ENCODE peak calls at places on chromosomes 2 and 18, in nine cellular contexts. One of them, this sample, is unnamed. For H3K4me1, the result is how much of the 10 kb centered on the place peaks cover.

GRCh38 chr2:120470041-120470716 is 124.2 kb downstream of the INHBB start:
- DNase-seq in colonic mucosa: peak
- DNase-seq in psoas muscle: peak
- DNase-seq in MM.1S: no peak
- DNase-seq in heart right ventricle: peak
- DNase-seq in tibial artery: peak
- DNase-seq in Karpas-422: no peak
- DNase-seq in CD4-positive, alpha-beta memory T cell: no peak
- DNase-seq in left ventricle myocardium inferior: peak
- DNase-seq in this sample: peak

GRCh38 chr2:67726416-67726815 is 329.3 kb downstream of the ETAA1 start:
- DNase-seq in colonic mucosa: no peak
- DNase-seq in tibial artery: no peak
- DNase-seq in psoas muscle: no peak
- DNase-seq in heart right ventricle: no peak
- DNase-seq in CD4-positive, alpha-beta memory T cell: no peak
- DNase-seq in MM.1S: no peak
- DNase-seq in left ventricle myocardium inferior: no peak
- DNase-seq in Karpas-422: no peak
- DNase-seq in this sample: no peak

GRCh38 chr2:187586091-187586632 is 31.9 kb upstream of the TFPI start:
- DNase-seq in tibial artery: no peak
- DNase-seq in Karpas-422: no peak
- DNase-seq in MM.1S: peak
- DNase-seq in psoas muscle: no peak
- DNase-seq in CD4-positive, alpha-beta memory T cell: no peak
- DNase-seq in left ventricle myocardium inferior: no peak
- DNase-seq in colonic mucosa: no peak
- DNase-seq in heart right ventricle: no peak
- DNase-seq in this sample: no peak

GRCh38 chr2:234816056-234816455 is 135.8 kb upstream of the SH3BP4 start:
- DNase-seq in left ventricle myocardium inferior: no peak
- DNase-seq in MM.1S: no peak
- DNase-seq in heart right ventricle: no peak
- DNase-seq in Karpas-422: no peak
- DNase-seq in colonic mucosa: no peak
- DNase-seq in psoas muscle: peak
- DNase-seq in CD4-positive, alpha-beta memory T cell: no peak
- DNase-seq in tibial artery: no peak
- DNase-seq in this sample: no peak

GRCh38 chr2:238727585-238728321 is 120.1 kb upstream of the TWIST2 start:
- DNase-seq in Karpas-422: no peak
- DNase-seq in tibial artery: peak
- DNase-seq in psoas muscle: peak
- DNase-seq in left ventricle myocardium inferior: peak
- DNase-seq in heart right ventricle: peak
- DNase-seq in colonic mucosa: no peak
- DNase-seq in CD4-positive, alpha-beta memory T cell: no peak
- DNase-seq in MM.1S: no peak
- DNase-seq in this sample: no peak

GRCh38 chr2:53600835-53601234 is 166.8 kb upstream of the CHAC2 start:
- DNase-seq in CD4-positive, alpha-beta memory T cell: no peak
- DNase-seq in colonic mucosa: no peak
- DNase-seq in Karpas-422: no peak
- DNase-seq in heart right ventricle: no peak
- DNase-seq in left ventricle myocardium inferior: no peak
- DNase-seq in tibial artery: no peak
- DNase-seq in psoas muscle: no peak
- DNase-seq in MM.1S: no peak
- DNase-seq in this sample: no peak

GRCh38 chr2:224849264-224849663 is 133.1 kb upstream of the CCDC195 start:
- DNase-seq in heart right ventricle: no peak
- DNase-seq in Karpas-422: peak
- DNase-seq in tibial artery: no peak
- DNase-seq in CD4-positive, alpha-beta memory T cell: no peak
- DNase-seq in MM.1S: no peak
- DNase-seq in psoas muscle: no peak
- DNase-seq in colonic mucosa: no peak
- DNase-seq in left ventricle myocardium inferior: no peak
- DNase-seq in this sample: no peak

GRCh38 chr2:51297488-51297887 is 265.6 kb upstream of the NRXN1 start:
- DNase-seq in Karpas-422: no peak
- DNase-seq in colonic mucosa: no peak
- DNase-seq in left ventricle myocardium inferior: no peak
- DNase-seq in heart right ventricle: no peak
- DNase-seq in psoas muscle: no peak
- DNase-seq in MM.1S: peak
- DNase-seq in tibial artery: no peak
- DNase-seq in CD4-positive, alpha-beta memory T cell: no peak
- DNase-seq in this sample: no peak

GRCh38 chr2:10514743-10515142 is 66.6 kb upstream of the ODC1 start:
- DNase-seq in CD4-positive, alpha-beta memory T cell: no peak
- DNase-seq in heart right ventricle: no peak
- DNase-seq in colonic mucosa: no peak
- DNase-seq in MM.1S: no peak
- DNase-seq in left ventricle myocardium inferior: no peak
- DNase-seq in tibial artery: no peak
- DNase-seq in Karpas-422: no peak
- DNase-seq in psoas muscle: no peak
- DNase-seq in this sample: no peak

GRCh38 chr2:64143154-64144056 is 815 bp downstream of the PELI1 start:
- DNase-seq in CD4-positive, alpha-beta memory T cell: peak
- DNase-seq in heart right ventricle: peak
- DNase-seq in left ventricle myocardium inferior: peak
- DNase-seq in Karpas-422: peak
- DNase-seq in MM.1S: peak
- DNase-seq in tibial artery: no peak
- DNase-seq in psoas muscle: peak
- DNase-seq in colonic mucosa: no peak
- DNase-seq in this sample: peak

GRCh38 chr2:173347305-173348168 is 7.1 kb upstream of the CDCA7 start:
- DNase-seq in colonic mucosa: no peak
- DNase-seq in MM.1S: no peak
- DNase-seq in Karpas-422: no peak
- DNase-seq in psoas muscle: no peak
- DNase-seq in left ventricle myocardium inferior: no peak
- DNase-seq in tibial artery: no peak
- DNase-seq in heart right ventricle: no peak
- DNase-seq in CD4-positive, alpha-beta memory T cell: no peak
- DNase-seq in this sample: no peak

GRCh38 chr18:58545338-58546096 is 83.4 kb downstream of the ALPK2 start:
- DNase-seq in Karpas-422: no peak
- DNase-seq in tibial artery: no peak
- DNase-seq in heart right ventricle: no peak
- DNase-seq in colonic mucosa: no peak
- DNase-seq in psoas muscle: no peak
- DNase-seq in CD4-positive, alpha-beta memory T cell: no peak
- DNase-seq in left ventricle myocardium inferior: no peak
- DNase-seq in MM.1S: no peak
- DNase-seq in this sample: no peak

GRCh38 chr18:52288403-52289004 is 51.5 kb upstream of the DCC start:
- DNase-seq in tibial artery: no peak
- DNase-seq in heart right ventricle: peak
- DNase-seq in left ventricle myocardium inferior: no peak
- DNase-seq in CD4-positive, alpha-beta memory T cell: no peak
- DNase-seq in colonic mucosa: peak
- DNase-seq in psoas muscle: no peak
- DNase-seq in Karpas-422: peak
- DNase-seq in MM.1S: peak
- DNase-seq in this sample: peak

GRCh38 chr2:181790716-181791649 is 100.5 kb upstream of the ITPRID2 start:
- DNase-seq in psoas muscle: no peak
- DNase-seq in heart right ventricle: no peak
- DNase-seq in MM.1S: no peak
- DNase-seq in colonic mucosa: peak
- DNase-seq in tibial artery: no peak
- DNase-seq in left ventricle myocardium inferior: no peak
- DNase-seq in CD4-positive, alpha-beta memory T cell: peak
- DNase-seq in Karpas-422: peak
- DNase-seq in this sample: no peak

GRCh38 chr2:99725810-99726209 is 236.0 kb upstream of the REV1 start:
- DNase-seq in psoas muscle: no peak
- DNase-seq in CD4-positive, alpha-beta memory T cell: no peak
- DNase-seq in tibial artery: no peak
- DNase-seq in heart right ventricle: no peak
- DNase-seq in left ventricle myocardium inferior: no peak
- DNase-seq in MM.1S: no peak
- DNase-seq in colonic mucosa: no peak
- DNase-seq in Karpas-422: peak
- DNase-seq in this sample: no peak

GRCh38 chr2:200411831-200412230 is 98.0 kb downstream of the KCTD18 start:
- DNase-seq in left ventricle myocardium inferior: no peak
- DNase-seq in Karpas-422: no peak
- DNase-seq in psoas muscle: no peak
- DNase-seq in MM.1S: no peak
- DNase-seq in tibial artery: no peak
- DNase-seq in CD4-positive, alpha-beta memory T cell: no peak
- DNase-seq in heart right ventricle: no peak
- DNase-seq in colonic mucosa: no peak
- DNase-seq in this sample: no peak

GRCh38 chr2:224666951-224667553 is 49.1 kb downstream of the CCDC195 start:
- DNase-seq in psoas muscle: no peak
- DNase-seq in left ventricle myocardium inferior: no peak
- DNase-seq in heart right ventricle: no peak
- DNase-seq in Karpas-422: peak
- DNase-seq in tibial artery: no peak
- DNase-seq in MM.1S: no peak
- DNase-seq in CD4-positive, alpha-beta memory T cell: no peak
- DNase-seq in colonic mucosa: no peak
- DNase-seq in this sample: no peak

GRCh38 chr2:66014450-66014849 is 420.5 kb upstream of the MEIS1 start:
- DNase-seq in Karpas-422: no peak
- DNase-seq in MM.1S: no peak
- DNase-seq in psoas muscle: no peak
- DNase-seq in left ventricle myocardium inferior: no peak
- DNase-seq in colonic mucosa: no peak
- DNase-seq in heart right ventricle: no peak
- DNase-seq in tibial artery: no peak
- DNase-seq in CD4-positive, alpha-beta memory T cell: no peak
- DNase-seq in this sample: no peak

GRCh38 chr18:23071285-23071684 is 64.0 kb upstream of the CABLES1 start:
- DNase-seq in Karpas-422: no peak
- DNase-seq in MM.1S: peak
- DNase-seq in colonic mucosa: peak
- DNase-seq in heart right ventricle: peak
- DNase-seq in tibial artery: peak
- DNase-seq in psoas muscle: peak
- DNase-seq in CD4-positive, alpha-beta memory T cell: peak
- DNase-seq in left ventricle myocardium inferior: peak
- DNase-seq in this sample: peak

GRCh38 chr2:20578266-20578894 is 72.5 kb downstream of the HS1BP3 start:
- DNase-seq in tibial artery: no peak
- DNase-seq in psoas muscle: no peak
- DNase-seq in left ventricle myocardium inferior: no peak
- DNase-seq in heart right ventricle: peak
- DNase-seq in Karpas-422: no peak
- DNase-seq in CD4-positive, alpha-beta memory T cell: no peak
- DNase-seq in MM.1S: no peak
- DNase-seq in colonic mucosa: no peak
- DNase-seq in this sample: peak
- H3K4me1 ChIP-seq in tibial artery: half or more
- H3K4me1 ChIP-seq in psoas muscle: under half
- H3K4me1 ChIP-seq in left ventricle myocardium inferior: half or more
- H3K4me1 ChIP-seq in heart right ventricle: half or more
- H3K4me1 ChIP-seq in Karpas-422: under half
- H3K4me1 ChIP-seq in CD4-positive, alpha-beta memory T cell: under half
- H3K4me1 ChIP-seq in MM.1S: under half
- H3K4me1 ChIP-seq in colonic mucosa: under half
- H3K4me1 ChIP-seq in this sample: under half

GRCh38 chr2:47028846-47029560 is 113.4 kb upstream of the MCFD2 start:
- DNase-seq in CD4-positive, alpha-beta memory T cell: no peak
- DNase-seq in colonic mucosa: no peak
- DNase-seq in Karpas-422: no peak
- DNase-seq in psoas muscle: no peak
- DNase-seq in tibial artery: no peak
- DNase-seq in heart right ventricle: no peak
- DNase-seq in left ventricle myocardium inferior: no peak
- DNase-seq in MM.1S: no peak
- DNase-seq in this sample: no peak
- H3K4me1 ChIP-seq in CD4-positive, alpha-beta memory T cell: under half
- H3K4me1 ChIP-seq in colonic mucosa: under half
- H3K4me1 ChIP-seq in Karpas-422: under half
- H3K4me1 ChIP-seq in psoas muscle: half or more
- H3K4me1 ChIP-seq in tibial artery: half or more
- H3K4me1 ChIP-seq in heart right ventricle: under half
- H3K4me1 ChIP-seq in left ventricle myocardium inferior: half or more
- H3K4me1 ChIP-seq in MM.1S: under half
- H3K4me1 ChIP-seq in this sample: under half

GRCh38 chr2:100862081-100862480 is 42.1 kb downstream of the NPAS2 start:
- DNase-seq in heart right ventricle: no peak
- DNase-seq in left ventricle myocardium inferior: no peak
- DNase-seq in CD4-positive, alpha-beta memory T cell: no peak
- DNase-seq in psoas muscle: no peak
- DNase-seq in MM.1S: no peak
- DNase-seq in colonic mucosa: no peak
- DNase-seq in tibial artery: no peak
- DNase-seq in Karpas-422: no peak
- DNase-seq in this sample: no peak

GRCh38 chr2:100868083-100868482 is 48.1 kb downstream of the NPAS2 start:
- DNase-seq in tibial artery: no peak
- DNase-seq in heart right ventricle: no peak
- DNase-seq in MM.1S: no peak
- DNase-seq in Karpas-422: no peak
- DNase-seq in CD4-positive, alpha-beta memory T cell: no peak
- DNase-seq in psoas muscle: no peak
- DNase-seq in colonic mucosa: no peak
- DNase-seq in left ventricle myocardium inferior: no peak
- DNase-seq in this sample: no peak

GRCh38 chr2:100869146-100869545 is 49.2 kb downstream of the NPAS2 start:
- DNase-seq in MM.1S: no peak
- DNase-seq in heart right ventricle: no peak
- DNase-seq in left ventricle myocardium inferior: no peak
- DNase-seq in CD4-positive, alpha-beta memory T cell: no peak
- DNase-seq in psoas muscle: no peak
- DNase-seq in tibial artery: no peak
- DNase-seq in colonic mucosa: no peak
- DNase-seq in Karpas-422: no peak
- DNase-seq in this sample: no peak

GRCh38 chr2:100861340-100861739 is 41.4 kb downstream of the NPAS2 start:
- DNase-seq in Karpas-422: no peak
- DNase-seq in colonic mucosa: no peak
- DNase-seq in tibial artery: no peak
- DNase-seq in heart right ventricle: no peak
- DNase-seq in CD4-positive, alpha-beta memory T cell: no peak
- DNase-seq in MM.1S: no peak
- DNase-seq in left ventricle myocardium inferior: no peak
- DNase-seq in psoas muscle: no peak
- DNase-seq in this sample: no peak

GRCh38 chr2:100865819-100866462 is 46.0 kb downstream of the NPAS2 start:
- DNase-seq in CD4-positive, alpha-beta memory T cell: no peak
- DNase-seq in heart right ventricle: no peak
- DNase-seq in colonic mucosa: no peak
- DNase-seq in psoas muscle: no peak
- DNase-seq in tibial artery: no peak
- DNase-seq in left ventricle myocardium inferior: no peak
- DNase-seq in MM.1S: no peak
- DNase-seq in Karpas-422: no peak
- DNase-seq in this sample: no peak
- H3K4me1 ChIP-seq in CD4-positive, alpha-beta memory T cell: under half
- H3K4me1 ChIP-seq in heart right ventricle: under half
- H3K4me1 ChIP-seq in colonic mucosa: under half
- H3K4me1 ChIP-seq in psoas muscle: under half
- H3K4me1 ChIP-seq in tibial artery: under half
- H3K4me1 ChIP-seq in left ventricle myocardium inferior: under half
- H3K4me1 ChIP-seq in MM.1S: under half
- H3K4me1 ChIP-seq in Karpas-422: under half
- H3K4me1 ChIP-seq in this sample: under half

GRCh38 chr18:77105680-77106079 is 26.9 kb downstream of the MBP start:
- DNase-seq in MM.1S: no peak
- DNase-seq in colonic mucosa: no peak
- DNase-seq in left ventricle myocardium inferior: no peak
- DNase-seq in tibial artery: no peak
- DNase-seq in psoas muscle: no peak
- DNase-seq in Karpas-422: no peak
- DNase-seq in heart right ventricle: no peak
- DNase-seq in CD4-positive, alpha-beta memory T cell: no peak
- DNase-seq in this sample: no peak
- H3K4me1 ChIP-seq in MM.1S: under half
- H3K4me1 ChIP-seq in colonic mucosa: under half
- H3K4me1 ChIP-seq in left ventricle myocardium inferior: half or more
- H3K4me1 ChIP-seq in tibial artery: under half
- H3K4me1 ChIP-seq in psoas muscle: half or more
- H3K4me1 ChIP-seq in Karpas-422: half or more
- H3K4me1 ChIP-seq in heart right ventricle: half or more
- H3K4me1 ChIP-seq in CD4-positive, alpha-beta memory T cell: half or more
- H3K4me1 ChIP-seq in this sample: under half

This sample was measured in Peyer's patch.